ENCODE peak calls at places on chromosomes 13 and 19, in ten cellular contexts. One of them, this sample, is unnamed. For H3K4me1, the result is how much of the 10 kb centered on the place peaks cover.

GRCh38 chr13:53105477-53105876 is 76.9 kb downstream of the OLFM4 start:
- DNase-seq in suprapubic skin: no peak
- DNase-seq in fibroblast of lung: no peak
- DNase-seq in pancreas: no peak
- DNase-seq in SK-N-SH: no peak
- DNase-seq in cardiac muscle cell: no peak
- DNase-seq in transverse colon: no peak
- DNase-seq in body of pancreas: no peak
- DNase-seq in left ventricle myocardium inferior: no peak
- DNase-seq in thoracic aorta: no peak
- DNase-seq in this sample: no peak

GRCh38 chr19:46976845-46977320 is 42.8 kb upstream of the NPAS1 start:
- DNase-seq in suprapubic skin: no peak
- DNase-seq in fibroblast of lung: peak
- DNase-seq in pancreas: no peak
- DNase-seq in SK-N-SH: peak
- DNase-seq in cardiac muscle cell: peak
- DNase-seq in transverse colon: no peak
- DNase-seq in body of pancreas: peak
- DNase-seq in left ventricle myocardium inferior: peak
- DNase-seq in thoracic aorta: no peak
- DNase-seq in this sample: no peak

GRCh38 chr19:31969955-31970545 is 375.4 kb upstream of the ZNF507 start:
- DNase-seq in suprapubic skin: no peak
- DNase-seq in fibroblast of lung: no peak
- DNase-seq in pancreas: no peak
- DNase-seq in SK-N-SH: no peak
- DNase-seq in cardiac muscle cell: no peak
- DNase-seq in transverse colon: no peak
- DNase-seq in body of pancreas: no peak
- DNase-seq in left ventricle myocardium inferior: no peak
- DNase-seq in thoracic aorta: no peak
- DNase-seq in this sample: no peak

GRCh38 chr13:28046981-28047380 is 53.4 kb downstream of the FLT3 start:
- DNase-seq in suprapubic skin: no peak
- DNase-seq in fibroblast of lung: peak
- DNase-seq in pancreas: no peak
- DNase-seq in SK-N-SH: no peak
- DNase-seq in cardiac muscle cell: no peak
- DNase-seq in transverse colon: no peak
- DNase-seq in body of pancreas: no peak
- DNase-seq in left ventricle myocardium inferior: no peak
- DNase-seq in thoracic aorta: no peak
- DNase-seq in this sample: no peak

GRCh38 chr13:23871616-23872220 is 17.5 kb downstream of the MIPEP start:
- DNase-seq in suprapubic skin: no peak
- DNase-seq in fibroblast of lung: peak
- DNase-seq in pancreas: no peak
- DNase-seq in SK-N-SH: peak
- DNase-seq in cardiac muscle cell: peak
- DNase-seq in transverse colon: no peak
- DNase-seq in body of pancreas: no peak
- DNase-seq in left ventricle myocardium inferior: no peak
- DNase-seq in thoracic aorta: no peak
- DNase-seq in this sample: no peak

GRCh38 chr13:26502826-26503225 is 54.7 kb upstream of the WASF3 start:
- DNase-seq in suprapubic skin: no peak
- DNase-seq in fibroblast of lung: peak
- DNase-seq in pancreas: no peak
- DNase-seq in SK-N-SH: no peak
- DNase-seq in cardiac muscle cell: peak
- DNase-seq in transverse colon: no peak
- DNase-seq in body of pancreas: no peak
- DNase-seq in left ventricle myocardium inferior: no peak
- DNase-seq in thoracic aorta: no peak
- DNase-seq in this sample: no peak

GRCh38 chr19:19379527-19379926 is 25.9 kb upstream of the GATAD2A start:
- DNase-seq in suprapubic skin: no peak
- DNase-seq in fibroblast of lung: no peak
- DNase-seq in pancreas: no peak
- DNase-seq in SK-N-SH: no peak
- DNase-seq in cardiac muscle cell: no peak
- DNase-seq in transverse colon: no peak
- DNase-seq in body of pancreas: no peak
- DNase-seq in left ventricle myocardium inferior: no peak
- DNase-seq in thoracic aorta: no peak
- DNase-seq in this sample: no peak

GRCh38 chr13:35908221-35908620 is 223.0 kb downstream of the DCLK1 start:
- DNase-seq in suprapubic skin: no peak
- DNase-seq in fibroblast of lung: no peak
- DNase-seq in pancreas: no peak
- DNase-seq in SK-N-SH: no peak
- DNase-seq in cardiac muscle cell: no peak
- DNase-seq in transverse colon: no peak
- DNase-seq in body of pancreas: no peak
- DNase-seq in left ventricle myocardium inferior: no peak
- DNase-seq in thoracic aorta: no peak
- DNase-seq in this sample: no peak

GRCh38 chr19:23470873-23471555 is 75.7 kb upstream of the ZNF91 start:
- DNase-seq in suprapubic skin: no peak
- DNase-seq in fibroblast of lung: no peak
- DNase-seq in pancreas: no peak
- DNase-seq in SK-N-SH: peak
- DNase-seq in cardiac muscle cell: no peak
- DNase-seq in transverse colon: peak
- DNase-seq in body of pancreas: no peak
- DNase-seq in left ventricle myocardium inferior: no peak
- DNase-seq in thoracic aorta: no peak
- DNase-seq in this sample: peak
- H3K4me3 ChIP-seq in suprapubic skin: peak
- H3K4me3 ChIP-seq in fibroblast of lung: no peak
- H3K4me3 ChIP-seq in pancreas: no peak
- H3K4me3 ChIP-seq in SK-N-SH: no peak
- H3K4me3 ChIP-seq in cardiac muscle cell: no peak
- H3K4me3 ChIP-seq in transverse colon: peak
- H3K4me3 ChIP-seq in body of pancreas: no peak
- H3K4me3 ChIP-seq in left ventricle myocardium inferior: peak
- H3K4me3 ChIP-seq in thoracic aorta: no peak
- H3K4me3 ChIP-seq in this sample: no peak

GRCh38 chr19:10981496-10981895 is 20.7 kb downstream of the SMARCA4 start:
- DNase-seq in suprapubic skin: no peak
- DNase-seq in fibroblast of lung: peak
- DNase-seq in pancreas: no peak
- DNase-seq in SK-N-SH: no peak
- DNase-seq in cardiac muscle cell: no peak
- DNase-seq in transverse colon: no peak
- DNase-seq in body of pancreas: no peak
- DNase-seq in left ventricle myocardium inferior: no peak
- DNase-seq in thoracic aorta: no peak
- DNase-seq in this sample: no peak

GRCh38 chr19:10976200-10976892 is 15.5 kb downstream of the SMARCA4 start:
- DNase-seq in suprapubic skin: no peak
- DNase-seq in fibroblast of lung: no peak
- DNase-seq in pancreas: no peak
- DNase-seq in SK-N-SH: no peak
- DNase-seq in cardiac muscle cell: no peak
- DNase-seq in transverse colon: no peak
- DNase-seq in body of pancreas: no peak
- DNase-seq in left ventricle myocardium inferior: no peak
- DNase-seq in thoracic aorta: no peak
- DNase-seq in this sample: no peak

GRCh38 chr19:10984166-10984735 is 23.4 kb downstream of the SMARCA4 start:
- DNase-seq in suprapubic skin: no peak
- DNase-seq in fibroblast of lung: no peak
- DNase-seq in pancreas: no peak
- DNase-seq in SK-N-SH: no peak
- DNase-seq in cardiac muscle cell: no peak
- DNase-seq in transverse colon: no peak
- DNase-seq in body of pancreas: no peak
- DNase-seq in left ventricle myocardium inferior: no peak
- DNase-seq in thoracic aorta: no peak
- DNase-seq in this sample: no peak

GRCh38 chr19:10977773-10978155 is 16.9 kb downstream of the SMARCA4 start:
- DNase-seq in suprapubic skin: no peak
- DNase-seq in fibroblast of lung: no peak
- DNase-seq in pancreas: no peak
- DNase-seq in SK-N-SH: no peak
- DNase-seq in cardiac muscle cell: no peak
- DNase-seq in transverse colon: no peak
- DNase-seq in body of pancreas: no peak
- DNase-seq in left ventricle myocardium inferior: no peak
- DNase-seq in thoracic aorta: no peak
- DNase-seq in this sample: no peak

GRCh38 chr19:10979950-10980349 is 19.1 kb downstream of the SMARCA4 start:
- DNase-seq in suprapubic skin: no peak
- DNase-seq in fibroblast of lung: no peak
- DNase-seq in pancreas: no peak
- DNase-seq in SK-N-SH: no peak
- DNase-seq in cardiac muscle cell: no peak
- DNase-seq in transverse colon: peak
- DNase-seq in body of pancreas: no peak
- DNase-seq in left ventricle myocardium inferior: no peak
- DNase-seq in thoracic aorta: no peak
- DNase-seq in this sample: no peak
- TF ChIP-seq CTCF in suprapubic skin: no peak
- TF ChIP-seq CTCF in fibroblast of lung: no peak
- TF ChIP-seq CTCF in pancreas: no peak
- TF ChIP-seq CTCF in SK-N-SH: no peak
- TF ChIP-seq CTCF in cardiac muscle cell: no peak
- TF ChIP-seq CTCF in transverse colon: no peak
- TF ChIP-seq CTCF in body of pancreas: no peak
- TF ChIP-seq CTCF in left ventricle myocardium inferior: no peak
- TF ChIP-seq CTCF in thoracic aorta: peak
- TF ChIP-seq CTCF in this sample: no peak

GRCh38 chr19:41327076-41327475 is 17.1 kb downstream of the CCDC97 start:
- DNase-seq in suprapubic skin: no peak
- DNase-seq in fibroblast of lung: peak
- DNase-seq in pancreas: no peak
- DNase-seq in SK-N-SH: no peak
- DNase-seq in cardiac muscle cell: no peak
- DNase-seq in transverse colon: no peak
- DNase-seq in body of pancreas: no peak
- DNase-seq in left ventricle myocardium inferior: no peak
- DNase-seq in thoracic aorta: no peak
- DNase-seq in this sample: no peak

GRCh38 chr19:41325947-41326706 is 16.2 kb downstream of the CCDC97 start:
- DNase-seq in suprapubic skin: no peak
- DNase-seq in fibroblast of lung: peak
- DNase-seq in pancreas: no peak
- DNase-seq in SK-N-SH: peak
- DNase-seq in cardiac muscle cell: peak
- DNase-seq in transverse colon: peak
- DNase-seq in body of pancreas: no peak
- DNase-seq in left ventricle myocardium inferior: no peak
- DNase-seq in thoracic aorta: no peak
- DNase-seq in this sample: no peak

GRCh38 chr19:41327499-41328156 is 17.7 kb downstream of the CCDC97 start:
- DNase-seq in suprapubic skin: peak
- DNase-seq in fibroblast of lung: peak
- DNase-seq in pancreas: peak
- DNase-seq in SK-N-SH: peak
- DNase-seq in cardiac muscle cell: peak
- DNase-seq in transverse colon: peak
- DNase-seq in body of pancreas: peak
- DNase-seq in left ventricle myocardium inferior: peak
- DNase-seq in thoracic aorta: no peak
- DNase-seq in this sample: peak

GRCh38 chr19:41328818-41329220 is 18.8 kb downstream of the CCDC97 start:
- DNase-seq in suprapubic skin: no peak
- DNase-seq in fibroblast of lung: no peak
- DNase-seq in pancreas: no peak
- DNase-seq in SK-N-SH: no peak
- DNase-seq in cardiac muscle cell: no peak
- DNase-seq in transverse colon: no peak
- DNase-seq in body of pancreas: no peak
- DNase-seq in left ventricle myocardium inferior: no peak
- DNase-seq in thoracic aorta: no peak
- DNase-seq in this sample: no peak

DNA sequence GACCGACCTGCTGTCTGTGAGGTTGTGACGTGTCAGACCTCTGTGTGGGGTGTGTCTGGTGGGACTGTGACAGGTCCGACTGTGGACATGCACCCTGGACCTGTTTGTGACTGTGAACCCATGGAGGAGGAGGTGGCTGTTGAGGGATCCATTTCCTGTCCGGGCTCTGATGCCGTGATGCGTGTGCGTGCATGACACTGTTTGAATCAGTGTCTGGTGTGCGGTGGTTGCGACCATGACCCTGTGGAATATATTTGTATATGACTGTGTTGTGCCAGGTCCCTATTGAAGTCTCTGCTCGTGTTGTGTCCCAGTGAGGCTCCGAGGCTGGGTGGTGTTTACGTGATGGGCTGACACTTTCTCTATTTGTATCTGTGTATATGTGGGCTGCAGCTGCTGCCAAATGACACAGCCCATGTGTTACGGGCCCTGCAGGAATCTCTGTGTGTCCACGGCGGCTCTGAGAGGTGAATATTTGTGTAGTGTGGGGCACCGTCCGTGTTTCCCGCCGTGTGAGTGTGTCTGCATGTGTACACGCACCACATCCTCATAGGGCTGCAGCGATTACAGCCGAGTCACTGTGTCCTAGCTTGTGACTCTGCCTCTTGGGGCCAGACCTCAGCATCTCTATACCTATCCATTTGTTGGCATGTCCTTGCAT is 18.3 kb downstream of the CCDC97 start:
- DNase-seq in suprapubic skin: no peak
- DNase-seq in fibroblast of lung: peak
- DNase-seq in pancreas: no peak
- DNase-seq in SK-N-SH: no peak
- DNase-seq in cardiac muscle cell: no peak
- DNase-seq in transverse colon: no peak
- DNase-seq in body of pancreas: no peak
- DNase-seq in left ventricle myocardium inferior: no peak
- DNase-seq in thoracic aorta: no peak
- DNase-seq in this sample: peak
- H3K4me1 ChIP-seq in suprapubic skin: half or more
- H3K4me1 ChIP-seq in fibroblast of lung: under half
- H3K4me1 ChIP-seq in pancreas: under half
- H3K4me1 ChIP-seq in SK-N-SH: under half
- H3K4me1 ChIP-seq in cardiac muscle cell: under half
- H3K4me1 ChIP-seq in transverse colon: under half
- H3K4me1 ChIP-seq in body of pancreas: under half
- H3K4me1 ChIP-seq in left ventricle myocardium inferior: half or more
- H3K4me1 ChIP-seq in thoracic aorta: under half
- H3K4me1 ChIP-seq in this sample: under half

GRCh38 chr19:10141479-10141878 is 21.8 kb upstream of the EIF3G start:
- DNase-seq in suprapubic skin: no peak
- DNase-seq in fibroblast of lung: no peak
- DNase-seq in pancreas: no peak
- DNase-seq in SK-N-SH: no peak
- DNase-seq in cardiac muscle cell: no peak
- DNase-seq in transverse colon: no peak
- DNase-seq in body of pancreas: no peak
- DNase-seq in left ventricle myocardium inferior: no peak
- DNase-seq in thoracic aorta: no peak
- DNase-seq in this sample: no peak

GRCh38 chr19:10139952-10140351 is 20.3 kb upstream of the EIF3G start:
- DNase-seq in suprapubic skin: no peak
- DNase-seq in fibroblast of lung: no peak
- DNase-seq in pancreas: no peak
- DNase-seq in SK-N-SH: no peak
- DNase-seq in cardiac muscle cell: no peak
- DNase-seq in transverse colon: no peak
- DNase-seq in body of pancreas: no peak
- DNase-seq in left ventricle myocardium inferior: no peak
- DNase-seq in thoracic aorta: no peak
- DNase-seq in this sample: no peak

GRCh38 chr19:10143700-10144099 is 24.0 kb upstream of the EIF3G start:
- DNase-seq in suprapubic skin: no peak
- DNase-seq in fibroblast of lung: no peak
- DNase-seq in pancreas: no peak
- DNase-seq in SK-N-SH: no peak
- DNase-seq in cardiac muscle cell: no peak
- DNase-seq in transverse colon: no peak
- DNase-seq in body of pancreas: no peak
- DNase-seq in left ventricle myocardium inferior: no peak
- DNase-seq in thoracic aorta: no peak
- DNase-seq in this sample: no peak

GRCh38 chr19:10142701-10143375 is 23.1 kb upstream of the EIF3G start:
- DNase-seq in suprapubic skin: no peak
- DNase-seq in fibroblast of lung: no peak
- DNase-seq in pancreas: no peak
- DNase-seq in SK-N-SH: no peak
- DNase-seq in cardiac muscle cell: no peak
- DNase-seq in transverse colon: peak
- DNase-seq in body of pancreas: no peak
- DNase-seq in left ventricle myocardium inferior: no peak
- DNase-seq in thoracic aorta: no peak
- DNase-seq in this sample: peak

DNA sequence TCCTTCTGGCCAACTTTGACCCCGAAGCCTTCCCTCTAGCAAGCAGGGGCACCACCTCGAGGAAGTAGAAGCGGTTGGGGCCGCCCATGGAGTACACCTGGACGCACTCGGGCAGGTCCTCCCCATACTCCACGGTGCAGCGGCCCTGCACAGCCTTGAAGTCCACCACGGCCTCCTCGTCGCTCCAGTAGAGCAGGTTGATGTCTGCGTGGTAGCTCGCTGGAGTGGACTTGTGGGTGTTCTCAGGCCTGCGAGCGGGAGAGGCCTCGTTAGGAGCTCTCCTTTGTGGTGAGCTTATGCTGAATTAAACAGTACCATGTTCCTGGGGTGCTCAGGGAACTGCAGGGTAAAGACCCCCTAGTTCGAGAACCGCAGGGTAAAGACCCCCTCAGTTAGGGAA is 22.3 kb upstream of the EIF3G start:
- DNase-seq in suprapubic skin: no peak
- DNase-seq in fibroblast of lung: no peak
- DNase-seq in pancreas: no peak
- DNase-seq in SK-N-SH: no peak
- DNase-seq in cardiac muscle cell: no peak
- DNase-seq in transverse colon: no peak
- DNase-seq in body of pancreas: no peak
- DNase-seq in left ventricle myocardium inferior: no peak
- DNase-seq in thoracic aorta: no peak
- DNase-seq in this sample: no peak
- H3K4me3 ChIP-seq in suprapubic skin: no peak
- H3K4me3 ChIP-seq in fibroblast of lung: no peak
- H3K4me3 ChIP-seq in pancreas: no peak
- H3K4me3 ChIP-seq in SK-N-SH: no peak
- H3K4me3 ChIP-seq in cardiac muscle cell: no peak
- H3K4me3 ChIP-seq in transverse colon: no peak
- H3K4me3 ChIP-seq in body of pancreas: no peak
- H3K4me3 ChIP-seq in left ventricle myocardium inferior: no peak
- H3K4me3 ChIP-seq in thoracic aorta: no peak
- H3K4me3 ChIP-seq in this sample: no peak